ENCODE peak calls at places on chromosome 2, in six cellular contexts. M is HFFc6, F is brain microvascular endothelial cell, U is Karpas-422, R is T-helper 17 cell, K is GM06990. L is an unnamed sample.
A peak's percentile ranks its signal among the peaks of the same experiment; 100 is the strongest.

GRCh38 chr2:231795525-231796327 is 9.5 kb downstream of the COPS7B start:
- DNase-seq in R (no peak), M (peak; percentile 93), K (no peak), U (peak; percentile 55), F (peak; percentile 73), L (peak; percentile 65)

GRCh38 chr2:235515821-235516220 is 22.0 kb downstream of the AGAP1 start:
- DNase-seq in R (no peak), M (no peak), U (no peak), K (no peak), F (no peak), L (no peak)

GRCh38 chr2:171520471-171520870 is 1.8 kb upstream of the CYBRD1 start:
- DNase-seq in F (no peak), R (no peak), K (no peak), M (no peak), U (no peak), L (no peak)

GRCh38 chr2:82853299-82853698 is 1605.8 kb downstream of the SUCLG1 start:
- DNase-seq in M (no peak), U (no peak), K (no peak), F (no peak), R (no peak), L (no peak)

GRCh38 chr2:44934024-44934423 is 7.5 kb upstream of the SIX3 start:
- DNase-seq in U (no peak), K (no peak), R (no peak), F (no peak), M (no peak), L (no peak)

GRCh38 chr2:191927991-191928390 is 81.1 kb upstream of the CAVIN2 start:
- DNase-seq in M (no peak), F (peak; percentile 47), K (no peak), R (no peak), U (no peak), L (no peak)

GRCh38 chr2:195695002-195695631 is 38.1 kb downstream of the SLC39A10 start:
- DNase-seq in F (no peak), M (no peak), R (no peak), U (no peak), K (no peak), L (peak; percentile 3)

GRCh38 chr2:146701183-146701582 is 1143.6 kb upstream of the ACVR2A start:
- DNase-seq in M (no peak), U (peak; percentile 45), R (no peak), F (peak; percentile 11), K (no peak), L (no peak)

GRCh38 chr2:216606551-216607527 is 26.4 kb upstream of the IGFBP2 start:
- DNase-seq in M (no peak), R (no peak), K (peak; percentile 59), U (peak; percentile 59), F (no peak), L (no peak)

GRCh38 chr2:58896600-58896999 is 655.5 kb upstream of the FANCL start:
- DNase-seq in M (no peak), U (no peak), F (peak; percentile 49), K (no peak), R (no peak), L (no peak)

GRCh38 chr2:168254158-168254935 is 7.0 kb upstream of the STK39 start:
- DNase-seq in R (no peak), K (no peak), F (no peak), U (no peak), M (peak; percentile 70), L (peak; percentile 68)